ENCODE peak calls at places on chromosome 21, in nine cellular contexts. A is tibial artery, T is Caco-2, P is stomach, N is IMR-90, K is neural progenitor cell, F is heart right ventricle, I is fibroblast of lung, M is transverse colon. Y is an unnamed sample. For H3K4me1, the result is how much of the 10 kb centered on the place peaks cover.

GRCh38 chr21:17793675-17794123 is 25.5 kb downstream of the C21orf91 start:
- DNase-seq in A (no peak), T (no peak), P (no peak), N (peak), K (no peak), F (no peak), I (peak), M (no peak), Y (peak)

GRCh38 chr21:24045775-24046215 is 1561.5 kb downstream of the MRPL39 start:
- DNase-seq in A (peak), T (peak), P (peak), N (peak), K (peak), F (peak), I (peak), M (peak), Y (peak)

GRCh38 chr21:38490411-38491020 is 7.8 kb downstream of the ERG start:
- DNase-seq in A (no peak), T (no peak), P (no peak), N (no peak), K (no peak), F (no peak), I (no peak), M (no peak), Y (no peak)

GRCh38 chr21:25563399-25564116 is 43.7 kb downstream of the MRPL39 start:
- DNase-seq in A (no peak), T (no peak), P (no peak), N (no peak), K (no peak), F (no peak), I (peak), M (peak), Y (no peak)

GRCh38 chr21:34989337-34990151 is 59.6 kb downstream of the RUNX1 start:
- DNase-seq in A (no peak), T (no peak), P (no peak), N (no peak), K (peak), F (no peak), I (peak), M (no peak), Y (no peak)

GRCh38 chr21:19565587-19565986 is 1162.0 kb upstream of the TMPRSS15 start:
- DNase-seq in A (no peak), T (no peak), P (no peak), N (no peak), K (no peak), F (no peak), I (no peak), M (no peak), Y (no peak)

GRCh38 chr21:17859661-17860060 is 40.5 kb upstream of the C21orf91 start:
- DNase-seq in A (no peak), T (no peak), P (no peak), N (no peak), K (peak), F (no peak), I (no peak), M (no peak), Y (no peak)

GRCh38 chr21:26883768-26884167 is 38.6 kb upstream of the ADAMTS1 start:
- DNase-seq in A (no peak), T (no peak), P (no peak), N (peak), K (no peak), F (no peak), I (no peak), M (no peak), Y (no peak)

GRCh38 chr21:19322360-19322759 is 918.8 kb upstream of the TMPRSS15 start:
- DNase-seq in A (no peak), T (no peak), P (no peak), N (no peak), K (no peak), F (no peak), I (no peak), M (no peak), Y (no peak)

GRCh38 chr21:38400195-38400695 is 98.0 kb downstream of the ERG start:
- DNase-seq in A (no peak), T (no peak), P (no peak), N (no peak), K (peak), F (no peak), I (no peak), M (no peak), Y (no peak)

GRCh38 chr21:27674037-27674436 is 707.1 kb upstream of the ADAMTS5 start:
- DNase-seq in A (no peak), T (no peak), P (no peak), N (peak), K (no peak), F (no peak), I (peak), M (no peak), Y (no peak)

GRCh38 chr21:35017256-35017655 is 31.8 kb downstream of the RUNX1 start:
- DNase-seq in A (no peak), T (no peak), P (no peak), N (no peak), K (no peak), F (no peak), I (no peak), M (no peak), Y (no peak)

GRCh38 chr21:16583567-16583966 is 853.8 kb downstream of the USP25 start:
- DNase-seq in A (no peak), T (no peak), P (no peak), N (no peak), K (no peak), F (no peak), I (no peak), M (no peak), Y (no peak)

GRCh38 chr21:43903451-43904091 is 38.5 kb downstream of the AGPAT3 start:
- DNase-seq in A (no peak), T (no peak), P (peak), N (no peak), K (no peak), F (peak), I (no peak), M (peak), Y (no peak)

GRCh38 chr21:38948981-38949380 is 143.3 kb downstream of the ETS2 start:
- DNase-seq in A (no peak), T (no peak), P (no peak), N (peak), K (no peak), F (no peak), I (no peak), M (no peak), Y (no peak)

GRCh38 chr21:39385299-39386145 is 36.6 kb upstream of the HMGN1 start:
- DNase-seq in A (peak), T (peak), P (peak), N (peak), K (no peak), F (peak), I (peak), M (peak), Y (peak)

GRCh38 chr21:21002137-21002536 is 3.9 kb downstream of the NCAM2 start:
- DNase-seq in A (no peak), T (no peak), P (no peak), N (no peak), K (no peak), F (no peak), I (no peak), M (no peak), Y (no peak)

GRCh38 chr21:38319781-38320180 is 63.0 kb downstream of the KCNJ15 start:
- DNase-seq in A (no peak), T (no peak), P (no peak), N (peak), K (no peak), F (no peak), I (peak), M (no peak), Y (no peak)

GRCh38 chr21:23968722-23969647 is 1638.3 kb downstream of the MRPL39 start:
- DNase-seq in A (no peak), T (peak), P (peak), N (peak), K (peak), F (no peak), I (peak), M (peak), Y (peak)

GRCh38 chr21:38937286-38937790 is 131.6 kb downstream of the ETS2 start:
- DNase-seq in A (no peak), T (no peak), P (no peak), N (no peak), K (no peak), F (no peak), I (no peak), M (no peak), Y (no peak)

GRCh38 chr21:25735895-25736597 is 1.3 kb downstream of the GABPA start:
- DNase-seq in A (no peak), T (no peak), P (no peak), N (peak), K (peak), F (no peak), I (peak), M (no peak), Y (no peak)

DNA sequence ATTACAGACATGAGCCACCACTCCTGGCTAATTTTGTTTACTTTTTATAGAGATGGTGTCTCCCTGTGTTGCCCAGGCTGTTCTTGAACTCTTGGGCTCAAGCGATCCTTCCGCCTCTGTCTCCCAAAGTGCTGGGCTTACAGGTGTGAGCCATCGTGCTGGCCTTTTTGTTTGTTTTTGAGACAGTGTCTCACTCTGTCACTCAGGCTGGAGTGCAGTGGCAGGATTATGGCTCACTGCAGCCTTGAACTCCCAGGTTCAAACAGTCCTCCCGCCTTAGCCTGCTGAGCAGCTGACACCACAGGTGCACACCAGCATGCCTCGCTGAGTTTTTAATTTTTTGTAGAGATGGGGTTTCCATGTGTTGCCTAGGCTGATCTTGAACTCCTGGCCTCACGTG is 49.1 kb downstream of the ADARB1 start:
- DNase-seq in A (no peak), T (no peak), P (no peak), N (no peak), K (no peak), F (no peak), I (no peak), M (no peak), Y (no peak)
- H3K4me1 ChIP-seq in A (under half), T (under half), P (under half), N (under half), K (under half), F (under half), I (under half), M (under half), Y (under half)

DNA sequence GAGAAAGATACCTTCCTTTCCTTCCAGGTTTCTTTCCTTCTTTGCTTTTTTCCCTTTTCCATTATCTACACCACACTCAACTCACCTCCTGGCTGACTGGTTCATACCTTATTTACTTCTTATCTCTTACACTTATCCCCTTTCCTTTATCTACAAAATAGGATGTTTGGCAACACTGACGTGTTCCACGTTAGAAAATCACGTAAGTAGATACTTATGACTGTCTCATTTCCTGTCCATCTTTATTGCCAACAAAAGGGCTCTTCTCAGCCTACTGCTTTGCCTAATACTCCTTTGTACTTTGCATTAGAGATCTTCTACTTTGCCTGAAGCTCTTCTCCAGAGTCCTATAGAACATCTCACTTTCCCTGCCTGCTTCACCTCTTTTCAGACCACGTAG is 25.1 kb downstream of the SYNJ1 start:
- DNase-seq in A (no peak), T (no peak), P (no peak), N (peak), K (no peak), F (no peak), I (peak), M (no peak), Y (no peak)
- H3K4me3 ChIP-seq in A (no peak), T (no peak), P (no peak), N (no peak), K (no peak), F (no peak), I (no peak), M (no peak), Y (no peak)

GRCh38 chr21:45136927-45137611 is 62.7 kb downstream of the ADARB1 start:
- DNase-seq in A (peak), T (peak), P (peak), N (peak), K (peak), F (peak), I (peak), M (peak), Y (peak)
- TF ChIP-seq CTCF in A (peak), T (peak), P (peak), N (peak), K (peak), F (peak), I (peak), M (peak), Y (peak)

GRCh38 chr21:45889115-45889708 is 92.4 kb upstream of the COL6A1 start:
- DNase-seq in A (no peak), T (peak), P (no peak), N (no peak), K (no peak), F (peak), I (no peak), M (no peak), Y (no peak)

GRCh38 chr21:45888361-45889009 is 93.1 kb upstream of the COL6A1 start:
- DNase-seq in A (no peak), T (peak), P (no peak), N (no peak), K (no peak), F (no peak), I (no peak), M (no peak), Y (no peak)

GRCh38 chr21:45887121-45887611 is 94.4 kb upstream of the COL6A1 start:
- DNase-seq in A (no peak), T (peak), P (no peak), N (no peak), K (no peak), F (peak), I (peak), M (no peak), Y (peak)

GRCh38 chr21:45886610-45887026 is 95.0 kb upstream of the COL6A1 start:
- DNase-seq in A (no peak), T (peak), P (no peak), N (no peak), K (no peak), F (no peak), I (no peak), M (no peak), Y (no peak)

GRCh38 chr21:45887788-45888187 is 93.8 kb upstream of the COL6A1 start:
- DNase-seq in A (no peak), T (peak), P (no peak), N (no peak), K (no peak), F (peak), I (no peak), M (no peak), Y (peak)
- H3K4me1 ChIP-seq in A (under half), T (under half), P (under half), N (under half), K (under half), F (under half), I (under half), M (under half), Y (under half)

GRCh38 chr21:41897690-41898089 is 18.5 kb upstream of the PRDM15 start:
- DNase-seq in A (no peak), T (no peak), P (no peak), N (no peak), K (peak), F (no peak), I (no peak), M (no peak), Y (no peak)

GRCh38 chr21:41900401-41900800 is 21.3 kb upstream of the PRDM15 start:
- DNase-seq in A (no peak), T (no peak), P (no peak), N (no peak), K (no peak), F (no peak), I (no peak), M (no peak), Y (no peak)

GRCh38 chr21:41901099-41901498 is 22.0 kb upstream of the PRDM15 start:
- DNase-seq in A (no peak), T (no peak), P (peak), N (no peak), K (no peak), F (no peak), I (no peak), M (no peak), Y (no peak)

GRCh38 chr21:41898998-41899397 is 19.9 kb upstream of the PRDM15 start:
- DNase-seq in A (no peak), T (no peak), P (no peak), N (no peak), K (no peak), F (no peak), I (no peak), M (no peak), Y (no peak)

GRCh38 chr21:41899431-41900202 is 20.5 kb upstream of the PRDM15 start:
- DNase-seq in A (no peak), T (no peak), P (no peak), N (no peak), K (no peak), F (no peak), I (no peak), M (no peak), Y (no peak)
- H3K4me3 ChIP-seq in A (no peak), T (no peak), P (no peak), N (no peak), K (no peak), F (no peak), I (no peak), M (no peak), Y (no peak)

GRCh38 chr21:42308161-42308913 is 6.9 kb downstream of the TFF3 start:
- DNase-seq in A (no peak), T (no peak), P (peak), N (no peak), K (no peak), F (no peak), I (no peak), M (no peak), Y (no peak)
- TF ChIP-seq CTCF in A (no peak), T (no peak), P (no peak), N (no peak), K (no peak), F (no peak), I (no peak), M (no peak), Y (no peak)

GRCh38 chr21:42654179-42654912 is 925 bp downstream of the PDE9A start:
- DNase-seq in A (no peak), T (peak), P (no peak), N (no peak), K (peak), F (no peak), I (no peak), M (no peak), Y (no peak)

GRCh38 chr21:42653492-42654061 is at the start of gene PDE9A:
- DNase-seq in A (no peak), T (peak), P (no peak), N (no peak), K (peak), F (peak), I (no peak), M (peak), Y (peak)

GRCh38 chr21:42655797-42656770 is 2.7 kb downstream of the PDE9A start:
- DNase-seq in A (no peak), T (no peak), P (no peak), N (no peak), K (peak), F (no peak), I (no peak), M (peak), Y (no peak)

GRCh38 chr21:42656872-42657271 is 3.5 kb downstream of the PDE9A start:
- DNase-seq in A (no peak), T (no peak), P (no peak), N (no peak), K (no peak), F (no peak), I (no peak), M (no peak), Y (no peak)

GRCh38 chr21:42654913-42655796 is 1.7 kb downstream of the PDE9A start:
- DNase-seq in A (no peak), T (no peak), P (no peak), N (no peak), K (no peak), F (no peak), I (no peak), M (peak), Y (no peak)
- H3K4me1 ChIP-seq in A (under half), T (under half), P (under half), N (under half), K (under half), F (under half), I (under half), M (half or more), Y (under half)

DNA sequence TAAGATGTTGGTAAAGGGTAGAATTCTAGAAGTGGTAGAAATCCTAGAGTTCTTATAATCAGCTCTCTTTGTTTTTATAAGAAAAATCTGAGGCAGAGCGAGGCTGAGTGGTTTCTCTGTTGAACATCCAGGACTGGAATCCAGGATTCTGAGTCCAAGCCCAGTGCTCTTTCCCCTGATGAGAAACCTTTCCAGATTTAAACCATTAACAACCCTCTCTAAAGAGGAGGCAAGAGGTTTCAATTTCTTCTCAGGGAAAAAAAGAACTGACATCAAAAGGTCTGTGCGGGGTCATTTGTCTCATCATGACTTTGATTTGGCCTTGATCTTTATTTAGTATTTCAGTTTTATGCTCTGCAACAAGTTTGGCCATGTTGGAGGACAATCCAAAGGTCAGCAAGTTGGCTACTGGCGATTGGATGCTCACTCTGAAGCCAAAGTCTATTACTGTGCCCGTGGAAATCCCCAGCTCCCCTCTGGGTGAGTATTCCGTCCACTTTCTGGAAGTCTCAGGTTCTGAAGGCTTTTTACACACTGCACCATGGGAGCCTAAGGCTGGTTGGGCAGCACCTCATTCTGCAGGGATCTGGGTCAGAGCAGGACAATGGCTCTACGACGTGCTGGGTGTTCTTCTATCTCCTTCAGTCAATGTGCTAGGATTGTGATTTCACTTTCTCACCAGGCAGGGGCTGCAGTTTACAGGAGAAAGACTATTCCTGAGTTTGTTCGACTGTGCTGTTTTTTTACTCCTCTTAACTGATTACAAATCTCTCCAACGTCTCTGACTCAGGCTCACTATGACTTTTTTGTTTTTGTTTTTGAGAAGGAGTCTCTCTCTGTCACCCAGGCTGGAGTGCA is 18.9 kb upstream of the CCT8 start:
- DNase-seq in A (no peak), T (no peak), P (no peak), N (peak), K (no peak), F (no peak), I (peak), M (no peak), Y (no peak)
- H3K4me3 ChIP-seq in A (no peak), T (no peak), P (no peak), N (no peak), K (no peak), F (no peak), I (no peak), M (no peak), Y (no peak)

GRCh38 chr21:31731112-31731801 is 661 bp downstream of the SCAF4 start:
- DNase-seq in A (peak), T (peak), P (peak), N (no peak), K (peak), F (peak), I (peak), M (peak), Y (peak)
- TF ChIP-seq CTCF in A (no peak), T (no peak), P (no peak), N (no peak), K (peak), F (peak), I (no peak), M (no peak), Y (peak)